ENCODE peak calls at places on chromosomes 6 and 20, in six cellular contexts. One of them, this sample, is unnamed.

GRCh38 chr20:4795394-4795793 is 73.7 kb downstream of the PRND start:
- DNase-seq in upper lobe of right lung: no peak
- DNase-seq in retina: no peak
- DNase-seq in NCI-H1105 treated with DMSO at 0.1 percent for 48 hours: no peak
- DNase-seq in T-helper 1 cell: peak; percentile 72
- DNase-seq in heart left ventricle: no peak
- DNase-seq in this sample: peak; percentile 38

GRCh38 chr6:30097902-30098606 is 14.8 kb downstream of the TRIM31 start:
- DNase-seq in retina: no peak
- DNase-seq in heart left ventricle: no peak
- DNase-seq in T-helper 1 cell: no peak
- DNase-seq in upper lobe of right lung: no peak
- DNase-seq in NCI-H1105 treated with DMSO at 0.1 percent for 48 hours: no peak
- DNase-seq in this sample: no peak

GRCh38 chr6:166616261-166617226 is 10.5 kb downstream of the RPS6KA2 start:
- DNase-seq in upper lobe of right lung: no peak
- DNase-seq in heart left ventricle: no peak
- DNase-seq in NCI-H1105 treated with DMSO at 0.1 percent for 48 hours: no peak
- DNase-seq in retina: no peak
- DNase-seq in T-helper 1 cell: no peak
- DNase-seq in this sample: no peak

GRCh38 chr6:165232277-165232654 is 77.1 kb downstream of the C6orf118 start:
- DNase-seq in T-helper 1 cell: no peak
- DNase-seq in NCI-H1105 treated with DMSO at 0.1 percent for 48 hours: no peak
- DNase-seq in heart left ventricle: no peak
- DNase-seq in upper lobe of right lung: no peak
- DNase-seq in retina: peak; percentile 51
- DNase-seq in this sample: no peak

GRCh38 chr6:40714576-40715500 is 127.7 kb upstream of the LRFN2 start:
- DNase-seq in retina: no peak
- DNase-seq in heart left ventricle: no peak
- DNase-seq in NCI-H1105 treated with DMSO at 0.1 percent for 48 hours: no peak
- DNase-seq in T-helper 1 cell: no peak
- DNase-seq in upper lobe of right lung: no peak
- DNase-seq in this sample: no peak

GRCh38 chr20:41094656-41095055 is 42.7 kb upstream of the PLCG1 start:
- DNase-seq in T-helper 1 cell: no peak
- DNase-seq in heart left ventricle: no peak
- DNase-seq in NCI-H1105 treated with DMSO at 0.1 percent for 48 hours: no peak
- DNase-seq in upper lobe of right lung: no peak
- DNase-seq in retina: no peak
- DNase-seq in this sample: no peak

GRCh38 chr20:47317127-47317895 is 39.2 kb downstream of the ZMYND8 start:
- DNase-seq in retina: peak; percentile 44
- DNase-seq in T-helper 1 cell: peak; percentile 85
- DNase-seq in heart left ventricle: peak; percentile 87
- DNase-seq in upper lobe of right lung: peak; percentile 91
- DNase-seq in NCI-H1105 treated with DMSO at 0.1 percent for 48 hours: no peak
- DNase-seq in this sample: peak; percentile 37

GRCh38 chr20:35395728-35396127 is 16.0 kb downstream of the UQCC1 start:
- DNase-seq in upper lobe of right lung: no peak
- DNase-seq in heart left ventricle: no peak
- DNase-seq in NCI-H1105 treated with DMSO at 0.1 percent for 48 hours: no peak
- DNase-seq in retina: no peak
- DNase-seq in T-helper 1 cell: no peak
- DNase-seq in this sample: no peak

GRCh38 chr6:31048090-31048489 is 37.8 kb downstream of the MUC22 start:
- DNase-seq in T-helper 1 cell: no peak
- DNase-seq in NCI-H1105 treated with DMSO at 0.1 percent for 48 hours: no peak
- DNase-seq in retina: no peak
- DNase-seq in upper lobe of right lung: no peak
- DNase-seq in heart left ventricle: no peak
- DNase-seq in this sample: no peak

GRCh38 chr6:28078050-28078449 is 2.3 kb upstream of the ZNF165 start:
- DNase-seq in upper lobe of right lung: no peak
- DNase-seq in T-helper 1 cell: no peak
- DNase-seq in NCI-H1105 treated with DMSO at 0.1 percent for 48 hours: no peak
- DNase-seq in retina: no peak
- DNase-seq in heart left ventricle: no peak
- DNase-seq in this sample: no peak

GRCh38 chr6:132410840-132411239 is 9.6 kb upstream of the MOXD1 start:
- DNase-seq in upper lobe of right lung: no peak
- DNase-seq in retina: no peak
- DNase-seq in T-helper 1 cell: no peak
- DNase-seq in NCI-H1105 treated with DMSO at 0.1 percent for 48 hours: no peak
- DNase-seq in heart left ventricle: no peak
- DNase-seq in this sample: no peak

GRCh38 chr6:166830185-166830890 is 126.0 kb downstream of the RNASET2 start:
- DNase-seq in T-helper 1 cell: peak; percentile 56
- DNase-seq in NCI-H1105 treated with DMSO at 0.1 percent for 48 hours: no peak
- DNase-seq in heart left ventricle: no peak
- DNase-seq in upper lobe of right lung: no peak
- DNase-seq in retina: no peak
- DNase-seq in this sample: peak; percentile 89

GRCh38 chr6:5754904-5755303 is 251.8 kb downstream of the NRN1 start:
- DNase-seq in heart left ventricle: no peak
- DNase-seq in retina: no peak
- DNase-seq in upper lobe of right lung: no peak
- DNase-seq in NCI-H1105 treated with DMSO at 0.1 percent for 48 hours: no peak
- DNase-seq in T-helper 1 cell: no peak
- DNase-seq in this sample: no peak

GRCh38 chr20:49712118-49712517 is 1.6 kb downstream of the B4GALT5 start:
- DNase-seq in NCI-H1105 treated with DMSO at 0.1 percent for 48 hours: no peak
- DNase-seq in upper lobe of right lung: no peak
- DNase-seq in heart left ventricle: no peak
- DNase-seq in T-helper 1 cell: no peak
- DNase-seq in retina: no peak
- DNase-seq in this sample: no peak

GRCh38 chr6:41641352-41641925 is 3.2 kb downstream of the MDFI start:
- DNase-seq in retina: no peak
- DNase-seq in heart left ventricle: no peak
- DNase-seq in NCI-H1105 treated with DMSO at 0.1 percent for 48 hours: no peak
- DNase-seq in upper lobe of right lung: peak; percentile 48
- DNase-seq in T-helper 1 cell: no peak
- DNase-seq in this sample: no peak

GRCh38 chr6:150138638-150139037 is 4.2 kb upstream of the PPP1R14C start:
- DNase-seq in heart left ventricle: no peak
- DNase-seq in upper lobe of right lung: no peak
- DNase-seq in T-helper 1 cell: no peak
- DNase-seq in NCI-H1105 treated with DMSO at 0.1 percent for 48 hours: no peak
- DNase-seq in retina: no peak
- DNase-seq in this sample: no peak

GRCh38 chr6:125421853-125422252 is 120.1 kb upstream of the HDDC2 start:
- DNase-seq in T-helper 1 cell: no peak
- DNase-seq in retina: peak; percentile 56
- DNase-seq in upper lobe of right lung: no peak
- DNase-seq in NCI-H1105 treated with DMSO at 0.1 percent for 48 hours: no peak
- DNase-seq in heart left ventricle: peak; percentile 27
- DNase-seq in this sample: no peak

GRCh38 chr6:37093728-37094069 is 76.3 kb upstream of the PIM1 start:
- DNase-seq in upper lobe of right lung: no peak
- DNase-seq in NCI-H1105 treated with DMSO at 0.1 percent for 48 hours: no peak
- DNase-seq in T-helper 1 cell: no peak
- DNase-seq in heart left ventricle: no peak
- DNase-seq in retina: no peak
- DNase-seq in this sample: no peak

GRCh38 chr6:1787894-1788293 is 178.2 kb downstream of the FOXC1 start:
- DNase-seq in retina: no peak
- DNase-seq in heart left ventricle: peak; percentile 25
- DNase-seq in upper lobe of right lung: no peak
- DNase-seq in NCI-H1105 treated with DMSO at 0.1 percent for 48 hours: no peak
- DNase-seq in T-helper 1 cell: no peak
- DNase-seq in this sample: no peak

GRCh38 chr6:25872804-25873203 is 1.2 kb downstream of the SLC17A3 start:
- DNase-seq in T-helper 1 cell: no peak
- DNase-seq in NCI-H1105 treated with DMSO at 0.1 percent for 48 hours: no peak
- DNase-seq in retina: no peak
- DNase-seq in upper lobe of right lung: no peak
- DNase-seq in heart left ventricle: no peak
- DNase-seq in this sample: no peak

GRCh38 chr6:72464791-72465691 is 156.8 kb upstream of the KCNQ5 start:
- DNase-seq in heart left ventricle: no peak
- DNase-seq in upper lobe of right lung: no peak
- DNase-seq in T-helper 1 cell: no peak
- DNase-seq in NCI-H1105 treated with DMSO at 0.1 percent for 48 hours: no peak
- DNase-seq in retina: no peak
- DNase-seq in this sample: no peak

GRCh38 chr20:43949741-43950618 is 35.3 kb downstream of the TOX2 start:
- DNase-seq in heart left ventricle: no peak
- DNase-seq in T-helper 1 cell: peak; percentile 93
- DNase-seq in retina: no peak
- DNase-seq in upper lobe of right lung: no peak
- DNase-seq in NCI-H1105 treated with DMSO at 0.1 percent for 48 hours: no peak
- DNase-seq in this sample: peak; percentile 87